ENCODE peak calls at places on chromosomes 6 and 20, in four cellular contexts. O, F, R and Y are unnamed samples.

GRCh38 chr6:41257369-41258195 is 28.9 kb downstream of the TREM1 start:
- DNase-seq in R (no peak), F (no peak), O (peak; percentile 45), Y (no peak)

GRCh38 chr6:21556968-21557721 is 36.4 kb upstream of the SOX4 start:
- DNase-seq in O (no peak), R (no peak), F (no peak), Y (no peak)

GRCh38 chr20:1734269-1734858 is 76.8 kb upstream of the SIRPG start:
- DNase-seq in F (no peak), O (peak; percentile 20), R (no peak), Y (no peak)

GRCh38 chr6:128507337-128508310 is 12.8 kb downstream of the PTPRK start:
- DNase-seq in R (no peak), O (peak; percentile 49), F (no peak), Y (no peak)

GRCh38 chr6:168200571-168201134 is 118.9 kb downstream of the DACT2 start:
- DNase-seq in O (no peak), R (no peak), F (no peak), Y (no peak)

GRCh38 chr20:47334022-47334551 is 22.4 kb downstream of the ZMYND8 start:
- DNase-seq in O (peak; percentile 89), F (no peak), R (no peak), Y (no peak)

GRCh38 chr20:31449511-31450128 is 9.2 kb downstream of the DEFB123 start:
- DNase-seq in O (no peak), R (no peak), F (no peak), Y (no peak)

GRCh38 chr20:3092611-3093379 is 8.3 kb upstream of the AVP start:
- DNase-seq in R (peak; percentile 68), O (no peak), F (no peak), Y (peak; percentile 83)

GRCh38 chr6:119630561-119631192 is 281.1 kb upstream of the MAN1A1 start:
- DNase-seq in O (no peak), R (no peak), F (no peak), Y (no peak)

GRCh38 chr6:37587776-37588744 is 88.4 kb upstream of the CCDC167 start:
- DNase-seq in O (no peak), F (no peak), R (peak; percentile 44), Y (no peak)

DNA sequence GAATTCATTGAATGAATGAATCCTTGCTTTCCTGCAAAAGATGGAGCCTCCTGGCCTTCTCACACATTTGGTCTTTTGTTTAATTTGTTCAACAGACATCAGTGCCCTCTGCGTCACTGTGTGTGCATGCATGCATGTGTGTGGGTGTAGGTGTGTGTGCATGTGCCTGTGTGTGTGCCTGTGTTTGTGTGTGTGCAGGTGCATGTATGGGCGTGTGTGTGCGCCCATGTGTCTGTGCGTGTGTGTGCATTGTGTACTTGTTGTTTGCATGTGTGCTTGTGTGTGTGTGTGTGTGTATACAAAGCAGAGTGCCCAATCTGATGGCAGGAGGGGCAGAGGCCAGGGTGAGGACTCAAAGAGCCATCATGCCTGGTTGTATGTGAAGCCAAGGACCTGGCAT is 36.0 kb downstream of the C20orf203 start:
- DNase-seq in R (no peak), F (no peak), O (no peak), Y (no peak)
- H3K4me3 ChIP-seq in R (no peak overlapping the region), F (no peak overlapping the region), O (no peak overlapping the region), Y (no peak overlapping the region)

GRCh38 chr6:111843347-111844147 is 29.7 kb downstream of the FYN start:
- DNase-seq in R (no peak), F (no peak), O (no peak), Y (peak; percentile 81)
- H3K4me3 ChIP-seq in R (no peak overlapping the region), F (no peak overlapping the region), O (no peak overlapping the region), Y (no peak overlapping the region)

GRCh38 chr6:161434331-161434730 is 160.5 kb upstream of the AGPAT4 start:
- DNase-seq in F (no peak), O (peak; percentile 61), R (no peak), Y (peak; percentile 36)
- H3K4me3 ChIP-seq in F (no peak overlapping the region), O (peak overlapping the region; percentile 27), R (no peak overlapping the region), Y (no peak overlapping the region)

DNA sequence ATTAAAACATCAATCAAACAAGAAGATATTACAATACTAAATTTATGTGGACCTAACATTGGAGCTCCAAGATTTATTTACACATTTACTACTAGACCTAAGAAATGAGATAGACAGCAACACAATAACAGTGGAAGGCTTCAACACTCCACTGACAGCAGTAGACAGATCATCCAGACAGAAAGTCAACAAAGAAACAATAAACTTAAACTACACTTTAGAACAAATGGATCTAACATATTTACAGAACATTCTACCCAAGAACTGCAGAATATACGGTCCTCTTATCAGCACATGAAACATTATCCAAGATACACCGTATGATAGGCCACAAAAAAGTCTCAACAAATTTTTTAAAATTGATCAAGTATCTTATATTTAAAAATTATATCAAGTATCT is 27.0 kb downstream of the SLC17A1 start:
- DNase-seq in O (no peak), F (no peak), R (no peak), Y (no peak)
- H3K4me3 ChIP-seq in O (no peak overlapping the region), F (no peak overlapping the region), R (no peak overlapping the region), Y (no peak overlapping the region)

GRCh38 chr6:73079611-73079955 is 145.7 kb downstream of the KHDC1L start:
- DNase-seq in R (no peak), F (no peak), O (peak; percentile 66), Y (no peak)
- H3K4me3 ChIP-seq in R (no peak overlapping the region), F (no peak overlapping the region), O (no peak overlapping the region), Y (no peak overlapping the region)